ENCODE peak calls at places on chromosome 22, in four cellular contexts. G, P, Q and W are unnamed samples.

GRCh38 chr22:37388538-37388937 is 38.7 kb downstream of the ELFN2 start:
- DNase-seq in P (no peak), Q (no peak), G (no peak), W (no peak)

GRCh38 chr22:50705219-50705691 is 32.6 kb downstream of the SHANK3 start:
- DNase-seq in P (peak; percentile 88), G (peak; percentile 74), Q (peak; percentile 97), W (peak; percentile 33)

GRCh38 chr22:31177420-31178162 is 17.6 kb downstream of the RNF185 start:
- DNase-seq in Q (no peak), G (no peak), P (no peak), W (no peak)

GRCh38 chr22:48779211-48779643 is 1048.4 kb downstream of the BRD1 start:
- DNase-seq in G (peak; percentile 57), P (no peak), Q (no peak), W (no peak)

GRCh38 chr22:39904864-39905263 is 4.0 kb downstream of the GRAP2 start:
- DNase-seq in P (no peak), G (no peak), Q (no peak), W (no peak)

GRCh38 chr22:31327786-31328544 is 18.2 kb downstream of the PATZ1 start:
- DNase-seq in P (no peak), Q (no peak), G (no peak), W (no peak)

GRCh38 chr22:40183029-40183581 is 5.4 kb downstream of the TNRC6B start:
- DNase-seq in P (no peak), Q (no peak), G (peak; percentile 78), W (no peak)

GRCh38 chr22:36977401-36977861 is 41.8 kb downstream of the TST start:
- DNase-seq in P (peak; percentile 56), G (peak; percentile 74), Q (peak; percentile 94), W (peak; percentile 67)

GRCh38 chr22:48738204-48738980 is 1089.3 kb downstream of the BRD1 start:
- DNase-seq in G (peak; percentile 56), Q (no peak), P (no peak), W (no peak)

GRCh38 chr22:36296690-36297089 is 43.8 kb downstream of the APOL1 start:
- DNase-seq in G (no peak), P (no peak), Q (no peak), W (no peak)

GRCh38 chr22:34105461-34106062 is 185.3 kb upstream of the LARGE1 start:
- DNase-seq in P (peak; percentile 40), Q (peak; percentile 88), G (peak; percentile 76), W (peak; percentile 81)

GRCh38 chr22:30822216-30823014 is 127.7 kb downstream of the OSBP2 start:
- DNase-seq in G (no peak), P (peak; percentile 87), Q (peak; percentile 57), W (no peak)

GRCh38 chr22:20531154-20531403 is 23.7 kb downstream of the MED15 start:
- DNase-seq in G (no peak), Q (no peak), P (no peak), W (no peak)

GRCh38 chr22:20530368-20531153 is 23.2 kb downstream of the MED15 start:
- DNase-seq in P (no peak), G (no peak), Q (no peak), W (no peak)

GRCh38 chr22:20533095-20533878 is 25.9 kb downstream of the MED15 start:
- DNase-seq in Q (no peak), P (peak; percentile 50), G (no peak), W (no peak)

GRCh38 chr22:20532256-20532993 is 25.0 kb downstream of the MED15 start:
- DNase-seq in Q (no peak), G (no peak), P (no peak), W (no peak)

DNA sequence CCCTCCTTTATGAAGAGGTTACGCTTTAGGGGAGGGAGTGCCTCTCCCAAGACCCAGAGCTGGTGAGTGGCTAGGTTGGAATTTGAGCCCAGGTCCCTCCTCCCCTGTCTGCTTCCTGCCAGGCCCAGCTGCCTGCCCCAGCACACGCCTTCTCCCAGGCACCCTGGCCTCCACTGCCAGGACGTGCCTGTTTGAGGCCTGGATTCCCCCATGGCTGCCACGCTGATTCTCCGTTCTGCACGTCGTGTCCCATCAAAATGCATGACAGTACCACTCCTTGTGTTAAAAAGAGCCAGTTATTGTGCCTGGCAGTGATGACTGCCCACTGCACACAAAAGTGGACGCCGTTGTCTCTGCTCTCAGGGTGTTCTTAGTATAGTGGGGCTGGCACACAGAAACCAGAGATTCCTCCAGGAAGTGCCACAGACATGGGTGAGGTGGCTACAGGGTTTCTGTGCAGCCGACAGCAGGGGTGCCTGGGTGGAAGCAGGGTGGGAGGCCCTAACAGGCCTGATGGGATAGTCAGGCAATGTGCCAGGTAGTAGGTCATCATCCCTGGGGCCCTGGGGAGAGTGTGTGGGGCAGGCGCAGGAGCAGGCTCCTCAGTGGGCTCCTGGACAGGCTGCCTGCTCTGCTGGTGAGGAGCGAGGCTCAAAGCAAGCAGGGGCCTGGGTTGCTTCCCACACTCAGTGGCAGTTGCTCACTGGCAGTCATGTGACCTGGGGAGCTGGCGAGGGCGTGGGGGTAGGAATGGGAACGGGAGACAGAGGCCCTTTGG is 24.2 kb downstream of the MED15 start:
- DNase-seq in G (peak; percentile 83), P (peak; percentile 78), Q (peak; percentile 68), W (peak; percentile 62)
- TF ChIP-seq POLR2AphosphoS5 in G (no peak), P (no peak), Q (no peak), W (no peak)

DNA sequence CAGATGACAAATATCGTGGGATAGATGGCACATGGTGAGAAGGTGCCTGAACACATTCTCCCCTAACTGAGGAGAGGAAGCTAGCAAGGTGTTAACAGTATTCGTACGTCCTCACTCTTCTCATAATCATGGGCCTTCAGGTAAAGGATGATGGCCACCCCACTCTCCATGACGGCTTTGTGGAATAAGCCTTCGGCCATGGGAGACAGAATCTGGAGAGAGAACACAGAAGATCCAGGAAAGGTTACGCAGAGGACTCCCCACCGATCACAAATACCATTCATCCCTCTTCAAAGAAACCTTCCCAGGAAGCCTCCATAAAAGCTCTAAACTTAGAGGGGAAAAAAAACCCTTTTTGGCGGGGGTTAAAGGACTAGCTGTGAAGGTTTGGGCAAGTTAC is 189.9 kb downstream of the BCR start:
- DNase-seq in G (no peak), Q (no peak), P (no peak), W (no peak)
- H3K27me3 ChIP-seq in G (peaks cover 5% of the 10 kb centered on the region), Q (peaks cover 99% of the 10 kb centered on the region), P (peaks cover 5% of the 10 kb centered on the region), W (peaks cover 7% of the 10 kb centered on the region)

GRCh38 chr22:45228401-45228754 is 12.3 kb downstream of the KIAA0930 start:
- DNase-seq in Q (no peak), P (no peak), G (no peak), W (no peak)

GRCh38 chr22:45227645-45228400 is 12.9 kb downstream of the KIAA0930 start:
- DNase-seq in G (no peak), P (no peak), Q (no peak), W (no peak)

GRCh38 chr22:45225732-45226560 is 14.7 kb downstream of the KIAA0930 start:
- DNase-seq in Q (no peak), G (peak; percentile 89), P (no peak), W (no peak)

GRCh38 chr22:45224988-45225731 is 15.5 kb downstream of the KIAA0930 start:
- DNase-seq in P (no peak), Q (no peak), G (no peak), W (no peak)

DNA sequence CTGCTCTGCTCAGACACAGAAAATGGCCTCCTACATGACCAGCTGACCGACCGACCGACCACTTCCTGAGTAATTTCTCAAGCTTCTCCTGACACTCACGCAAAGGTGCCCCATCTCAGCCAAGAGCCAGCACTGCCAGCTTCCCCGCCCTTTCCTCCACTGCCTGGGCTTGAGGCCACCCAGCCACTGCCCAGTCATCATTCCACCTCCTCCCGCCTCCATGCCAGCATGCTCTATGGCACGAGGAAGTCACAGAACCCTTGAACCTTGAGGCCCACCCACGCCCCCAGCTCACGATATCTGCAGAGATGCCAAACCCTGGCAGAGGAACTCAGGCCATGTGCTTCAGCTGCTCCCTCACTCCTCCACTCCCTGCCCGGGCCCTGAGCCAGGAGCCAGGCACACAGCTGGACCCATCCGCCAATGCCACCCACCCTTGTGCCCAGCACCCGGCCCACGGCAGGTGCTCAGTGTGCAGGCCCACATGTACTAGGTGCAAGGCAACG is 14.0 kb downstream of the KIAA0930 start:
- DNase-seq in P (no peak), G (no peak), Q (no peak), W (peak; percentile 41)
- TF ChIP-seq POLR2AphosphoS5 in P (no peak), G (no peak), Q (no peak), W (no peak)

DNA sequence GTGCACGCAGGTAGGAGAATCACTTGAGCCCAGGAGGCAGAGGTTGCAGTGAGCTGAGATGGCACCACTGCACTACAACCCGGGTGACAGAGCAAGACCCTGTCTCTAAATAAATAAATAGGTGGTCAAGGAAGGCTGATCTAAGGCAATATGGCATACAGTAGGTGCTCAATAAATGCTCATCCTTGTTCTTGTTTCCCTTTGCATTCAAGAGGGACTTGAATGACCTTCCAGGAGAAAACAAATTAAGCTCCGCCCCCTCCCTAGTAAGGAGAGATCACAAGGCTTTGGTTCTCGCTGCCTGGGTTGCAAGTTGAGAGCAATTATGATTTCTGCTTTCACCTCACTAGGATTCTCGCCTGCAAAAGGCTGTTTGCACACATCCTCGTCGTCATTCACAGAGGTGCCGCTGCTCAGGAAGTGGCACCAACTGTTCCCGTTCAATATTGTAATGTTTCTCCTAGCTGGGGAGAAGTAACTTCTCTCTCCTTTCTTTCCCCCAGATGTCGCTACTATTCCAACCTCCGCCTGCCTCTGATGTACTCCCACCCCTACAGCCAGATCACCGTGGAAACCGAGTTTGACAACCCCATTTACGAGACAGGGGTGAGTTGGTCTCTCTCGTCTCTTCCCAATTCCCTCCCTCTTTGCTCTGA is 51.8 kb upstream of the ASPHD2 start:
- DNase-seq in P (no peak), Q (peak; percentile 66), G (no peak), W (no peak)
- H3K27me3 ChIP-seq in P (no peaks in the 10 kb centered on the region), Q (no peaks in the 10 kb centered on the region), G (peaks cover 12% of the 10 kb centered on the region), W (peaks cover 86% of the 10 kb centered on the region)

GRCh38 chr22:42837556-42837955 is 19.5 kb downstream of the ARFGAP3 start:
- DNase-seq in Q (no peak), P (no peak), G (no peak), W (no peak)
- TF ChIP-seq POLR2AphosphoS5 in Q (no peak), P (no peak), G (no peak), W (no peak)

GRCh38 chr22:44736581-44737413 is 15.6 kb upstream of the ARHGAP8 start:
- DNase-seq in Q (no peak), P (no peak), G (no peak), W (no peak)
- H3K27me3 ChIP-seq in Q (no peaks in the 10 kb centered on the region), P (no peaks in the 10 kb centered on the region), G (peaks cover 9% of the 10 kb centered on the region), W (no peaks in the 10 kb centered on the region)

GRCh38 chr22:42273855-42274451 is 3.5 kb upstream of the TCF20 start:
- DNase-seq in P (no peak), G (peak; percentile 34), Q (peak; percentile 68), W (no peak)
- TF ChIP-seq POLR2AphosphoS5 in P (no peak), G (no peak), Q (no peak), W (no peak)

DNA sequence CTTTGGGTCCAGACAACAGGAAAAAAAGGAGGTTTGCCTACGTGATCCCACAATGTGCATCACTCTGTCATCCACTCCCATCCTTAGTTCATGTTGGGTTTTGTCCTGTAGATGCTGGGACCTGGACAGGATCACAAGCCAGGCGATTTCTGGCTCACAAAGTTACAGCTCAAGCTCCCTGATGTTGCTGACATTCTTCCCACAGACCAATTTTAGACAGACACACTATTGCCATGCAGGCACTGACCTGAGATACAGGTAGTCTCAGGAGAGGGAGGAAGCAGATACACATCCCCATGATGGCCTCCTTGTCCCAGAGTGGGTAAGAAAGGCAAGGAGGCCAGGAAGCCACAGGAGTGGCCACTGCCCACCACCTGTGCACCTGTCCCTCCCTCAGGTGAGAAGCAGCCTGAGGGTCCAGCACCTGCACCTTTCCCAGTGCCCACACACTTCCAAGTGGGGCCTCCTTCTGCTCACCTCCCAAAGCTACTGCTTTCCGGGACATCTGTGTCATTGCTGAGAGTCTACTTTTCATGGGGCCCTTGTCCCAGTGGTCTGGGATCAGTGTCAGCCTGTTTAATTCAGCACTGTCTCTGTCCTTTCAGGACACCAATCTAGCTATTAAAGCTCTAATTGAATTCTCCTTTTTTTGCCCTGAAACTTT is 52.0 kb upstream of the TOP3B start:
- DNase-seq in G (no peak), Q (no peak), P (no peak), W (no peak)
- H3K27me3 ChIP-seq in G (no peaks in the 10 kb centered on the region), Q (peaks cover 100% of the 10 kb centered on the region), P (no peaks in the 10 kb centered on the region), W (no peaks in the 10 kb centered on the region)